ENCODE peak calls at places on chromosome 5, in six cellular contexts. N is GM23338, O is hepatocyte, D is GM23248, F is SK-N-SH, G is neural progenitor cell. B is an unnamed sample.
A peak's percentile ranks its signal among the peaks of the same experiment; 100 is the strongest.

GRCh38 chr5:149895416-149896345 is 48.9 kb downstream of the PDE6A start:
- DNase-seq in N (no peak), O (no peak), D (peak; percentile 43), F (no peak), G (no peak), B (no peak)

GRCh38 chr5:129459485-129460120 is 495 bp upstream of the ADAMTS19 start:
- DNase-seq in N (peak; percentile 86), O (peak; percentile 68), D (peak; percentile 14), F (peak; percentile 44), G (peak; percentile 66), B (no peak)

GRCh38 chr5:19179561-19179960 is 808.4 kb downstream of the CDH18 start:
- DNase-seq in N (no peak), O (no peak), D (no peak), F (no peak), G (no peak), B (peak; percentile 5)

GRCh38 chr5:93715776-93716175 is 25.6 kb downstream of the POU5F2 start:
- DNase-seq in N (no peak), O (no peak), D (no peak), F (no peak), G (no peak), B (no peak)

GRCh38 chr5:15807861-15808260 is 307.9 kb downstream of the FBXL7 start:
- DNase-seq in N (no peak), O (peak; percentile 17), D (peak; percentile 72), F (peak; percentile 72), G (no peak), B (no peak)

GRCh38 chr5:116524505-116524904 is 50.1 kb downstream of the SEMA6A start:
- DNase-seq in N (no peak), O (no peak), D (no peak), F (no peak), G (no peak), B (no peak)

GRCh38 chr5:177500685-177501522 is 3.5 kb upstream of the PDLIM7 start:
- DNase-seq in N (peak; percentile 97), O (peak; percentile 96), D (peak; percentile 90), F (peak; percentile 92), G (peak; percentile 95), B (peak; percentile 86)

GRCh38 chr5:138463335-138464017 is 1.8 kb upstream of the EGR1 start:
- DNase-seq in N (peak; percentile 51), O (peak; percentile 49), D (peak; percentile 59), F (peak; percentile 56), G (peak; percentile 60), B (no peak)

GRCh38 chr5:36206913-36207312 is 34.8 kb downstream of the NADK2 start:
- DNase-seq in N (no peak), O (no peak), D (no peak), F (no peak), G (no peak), B (no peak)

GRCh38 chr5:11903614-11904269 is 504 bp downstream of the CTNND2 start:
- DNase-seq in N (peak; percentile 73), O (peak; percentile 86), D (peak; percentile 22), F (peak; percentile 68), G (peak; percentile 90), B (no peak)

GRCh38 chr5:141001854-141002666 is 35.8 kb downstream of the PCDHAC2 start:
- DNase-seq in N (peak; percentile 96), O (peak; percentile 76), D (peak; percentile 18), F (peak; percentile 77), G (peak; percentile 84), B (no peak)

GRCh38 chr5:16784843-16785791 is 151.0 kb downstream of the MYO10 start:
- DNase-seq in N (no peak), O (no peak), D (peak; percentile 32), F (no peak), G (no peak), B (no peak)

GRCh38 chr5:174490717-174491116 is 233.7 kb upstream of the MSX2 start:
- DNase-seq in N (no peak), O (no peak), D (no peak), F (no peak), G (no peak), B (no peak)

GRCh38 chr5:149723374-149723773 is 6.7 kb upstream of the PPARGC1B start:
- DNase-seq in N (no peak), O (no peak), D (no peak), F (no peak), G (no peak), B (no peak)

GRCh38 chr5:92838253-92838652 is 742.8 kb downstream of the NR2F1-AS1 start:
- DNase-seq in N (peak; percentile 66), O (peak; percentile 14), D (no peak), F (no peak), G (peak; percentile 34), B (no peak)

DNA sequence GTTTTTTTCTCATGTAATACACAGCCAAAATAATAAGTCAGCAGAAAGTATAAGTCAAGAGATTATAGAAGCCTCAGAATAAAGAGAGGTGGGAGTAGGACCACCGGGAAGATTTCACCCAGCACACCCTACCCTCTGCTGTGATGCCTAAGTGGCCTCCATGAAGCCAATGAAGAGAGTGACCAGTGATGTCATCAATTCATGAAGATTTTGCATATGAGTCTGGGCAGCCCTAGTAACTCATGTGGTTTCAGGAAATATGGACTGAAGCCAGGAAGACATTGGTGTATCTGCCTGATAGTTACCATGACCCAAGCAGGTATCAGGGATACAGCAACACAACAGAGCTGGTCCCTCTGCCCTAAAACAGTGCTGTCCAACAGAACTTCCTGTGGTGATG is 135.3 kb downstream of the ADAMTS12 start:
- DNase-seq in N (no peak), O (no peak), D (no peak), F (no peak), G (no peak), B (no peak)
- TF ChIP-seq EZH2phosphoT487 in N (no peak), O (no peak), D (no peak), F (no peak), G (no peak), B (no peak)

GRCh38 chr5:1028481-1029269 is 20.1 kb downstream of the NKD2 start:
- DNase-seq in N (no peak), O (no peak), D (no peak), F (peak; percentile 29), G (no peak), B (no peak)

GRCh38 chr5:1030801-1031271 is 22.2 kb downstream of the NKD2 start:
- DNase-seq in N (no peak), O (no peak), D (no peak), F (peak; percentile 28), G (no peak), B (no peak)

GRCh38 chr5:1027631-1028441 is 19.2 kb downstream of the NKD2 start:
- DNase-seq in N (no peak), O (no peak), D (no peak), F (peak; percentile 30), G (no peak), B (no peak)

GRCh38 chr5:1029945-1030625 is 21.5 kb downstream of the NKD2 start:
- DNase-seq in N (no peak), O (no peak), D (no peak), F (peak; percentile 21), G (no peak), B (no peak)

GRCh38 chr5:1029270-1029944 is 20.8 kb downstream of the NKD2 start:
- DNase-seq in N (no peak), O (no peak), D (no peak), F (no peak), G (no peak), B (no peak)
- H3K4me3 ChIP-seq in N (no peak overlapping the region), O (no peak overlapping the region), D (no peak overlapping the region), F (no peak overlapping the region), G (no peak overlapping the region), B (no peak overlapping the region)

GRCh38 chr5:24864244-24864643 is 219.5 kb upstream of the CDH10 start:
- DNase-seq in N (no peak), O (no peak), D (no peak), F (no peak), G (no peak), B (no peak)

GRCh38 chr5:24862117-24862516 is 217.3 kb upstream of the CDH10 start:
- DNase-seq in N (no peak), O (no peak), D (no peak), F (no peak), G (no peak), B (no peak)
- TF ChIP-seq EZH2phosphoT487 in N (no peak), O (no peak), D (no peak), F (no peak), G (no peak), B (no peak)

DNA sequence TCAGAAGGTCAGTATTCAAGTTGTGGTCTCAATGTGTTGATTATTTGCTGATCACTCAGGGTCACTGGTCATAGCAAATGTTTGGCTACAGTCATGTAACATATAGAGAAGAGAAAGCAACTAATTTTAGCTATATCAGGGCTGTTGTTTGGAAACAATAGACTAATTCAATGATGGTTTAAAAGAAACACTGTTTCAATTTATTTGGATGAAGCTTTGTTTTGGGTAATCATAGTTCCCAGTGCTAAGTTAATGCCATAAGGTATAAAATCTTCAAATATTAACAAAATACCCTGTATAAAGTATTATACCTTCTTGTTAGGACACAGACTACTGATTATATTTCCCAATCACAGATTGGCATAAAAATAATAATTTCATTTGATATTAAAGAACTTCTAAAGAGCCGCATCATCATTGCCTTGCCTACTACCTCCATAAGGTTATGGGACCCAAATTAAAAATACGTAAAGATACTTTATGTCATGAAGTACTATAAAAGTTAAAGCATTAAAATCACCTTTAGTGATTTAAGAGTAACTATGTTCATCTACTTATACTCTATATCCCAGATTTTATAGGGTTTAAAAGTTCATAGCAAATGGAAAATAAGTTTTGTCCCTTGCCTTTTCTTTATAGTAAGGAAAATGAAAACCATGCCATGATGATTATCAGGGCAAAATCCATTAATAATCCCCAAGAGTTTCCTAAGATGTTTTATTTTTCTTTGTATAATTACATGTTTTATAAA is 6.0 kb downstream of the NR3C1 start:
- DNase-seq in N (no peak), O (no peak), D (no peak), F (no peak), G (no peak), B (no peak)
- H3K4me3 ChIP-seq in N (peak overlapping the region; percentile 10), O (peak overlapping the region; percentile 27), D (peak overlapping the region; percentile 99), F (no peak overlapping the region), G (no peak overlapping the region), B (peak overlapping the region; percentile 91)

GRCh38 chr5:139836469-139837208 is 41.0 kb downstream of the PSD2 start:
- DNase-seq in N (no peak), O (no peak), D (no peak), F (no peak), G (no peak), B (no peak)
- TF ChIP-seq EZH2phosphoT487 in N (no peak), O (no peak), D (no peak), F (no peak), G (no peak), B (no peak)

GRCh38 chr5:68289576-68289975 is 74.0 kb downstream of the PIK3R1 start:
- DNase-seq in N (no peak), O (no peak), D (peak; percentile 46), F (no peak), G (no peak), B (no peak)
- H3K4me3 ChIP-seq in N (peak overlapping the region; percentile 65), O (peak overlapping the region; percentile 0), D (peak overlapping the region; percentile 77), F (peak overlapping the region; percentile 59), G (no peak overlapping the region), B (no peak overlapping the region)

GRCh38 chr5:72920690-72921089 is 35.2 kb upstream of the FCHO2 start:
- DNase-seq in N (peak; percentile 54), O (no peak), D (peak; percentile 40), F (no peak), G (peak; percentile 8), B (peak; percentile 24)
- TF ChIP-seq EZH2phosphoT487 in N (no peak), O (no peak), D (no peak), F (no peak), G (no peak), B (no peak)

GRCh38 chr5:172420215-172420934 is 34.0 kb downstream of the SH3PXD2B start:
- DNase-seq in N (peak; percentile 74), O (peak; percentile 82), D (peak; percentile 93), F (no peak), G (no peak), B (peak; percentile 27)
- H3K4me3 ChIP-seq in N (no peak overlapping the region), O (no peak overlapping the region), D (peak overlapping the region; percentile 29), F (no peak overlapping the region), G (no peak overlapping the region), B (no peak overlapping the region)